ENCODE peak calls at places on chromosomes 2 and 18, in seven cellular contexts. I is A549, T is neural progenitor cell, X is GM12865, R is progenitor cell of endocrine pancreas, E is AG10803, S is Panc1. L is an unnamed sample.

GRCh38 chr18:61893971-61894750 is 1.4 kb upstream of the RNF152 start:
- DNase-seq in E (peak; percentile 77), X (peak; percentile 83), R (peak; percentile 72), S (no peak), T (peak; percentile 90), I (peak; percentile 14), L (peak; percentile 65)

GRCh38 chr2:17313261-17313660 is 205.0 kb downstream of the RAD51AP2 start:
- DNase-seq in R (no peak), I (no peak), E (no peak), X (no peak), S (no peak), T (no peak), L (no peak)

GRCh38 chr2:715847-716573 is 38.8 kb upstream of the TMEM18 start:
- DNase-seq in T (peak; percentile 62), R (no peak), S (no peak), I (peak; percentile 36), E (no peak), X (no peak), L (no peak)

GRCh38 chr2:232525796-232526195 is at the start of gene CHRND:
- DNase-seq in R (no peak), T (peak; percentile 55), X (no peak), S (no peak), E (no peak), I (no peak), L (peak; percentile 69)

GRCh38 chr18:53153281-53153680 is 813.3 kb downstream of the DCC start:
- DNase-seq in E (no peak), R (no peak), I (peak; percentile 6), X (peak; percentile 23), T (peak; percentile 44), S (no peak), L (peak; percentile 73)

GRCh38 chr2:228273159-228273558 is 91.7 kb upstream of the SPHKAP start:
- DNase-seq in E (no peak), I (no peak), T (no peak), X (no peak), S (no peak), R (no peak), L (no peak)

GRCh38 chr2:240293865-240294461 is 141.5 kb upstream of the GPC1 start:
- DNase-seq in T (peak; percentile 25), S (no peak), X (no peak), R (no peak), E (no peak), I (no peak), L (no peak)

GRCh38 chr2:148273158-148273691 is 252.3 kb downstream of the MBD5 start:
- DNase-seq in S (no peak), T (no peak), E (peak; percentile 57), X (no peak), R (no peak), I (peak; percentile 31), L (no peak)

GRCh38 chr2:203928849-203929248 is 7.7 kb upstream of the ICOS start:
- DNase-seq in I (no peak), E (no peak), T (no peak), S (no peak), R (no peak), X (no peak), L (no peak)

GRCh38 chr18:37524546-37525301 is 40.9 kb downstream of the CELF4 start:
- DNase-seq in X (no peak), E (no peak), T (peak; percentile 76), R (peak; percentile 22), I (no peak), S (no peak), L (peak; percentile 50)

GRCh38 chr18:3596324-3597158 is 146.6 kb downstream of the TGIF1 start:
- DNase-seq in T (peak; percentile 47), X (peak; percentile 81), R (no peak), S (no peak), I (peak; percentile 88), E (no peak), L (peak; percentile 24)

GRCh38 chr2:53724511-53724910 is 43.1 kb upstream of the CHAC2 start:
- DNase-seq in R (no peak), S (no peak), T (no peak), X (no peak), I (no peak), E (peak; percentile 76), L (no peak)

GRCh38 chr2:32377928-32378327 is 21.1 kb downstream of the BIRC6 start:
- DNase-seq in T (no peak), S (no peak), I (no peak), X (no peak), E (no peak), R (no peak), L (no peak)

GRCh38 chr2:112818094-112818902 is 18.3 kb downstream of the IL1B start:
- DNase-seq in E (no peak), S (no peak), I (peak; percentile 41), R (no peak), X (no peak), T (no peak), L (no peak)

GRCh38 chr2:180799141-180799540 is 181.3 kb upstream of the UBE2E3 start:
- DNase-seq in I (no peak), T (no peak), E (no peak), R (no peak), X (no peak), S (no peak), L (no peak)

GRCh38 chr18:50429207-50429948 is 54.5 kb downstream of the SKA1 start:
- DNase-seq in E (peak; percentile 9), I (peak; percentile 5), S (no peak), X (peak; percentile 15), R (no peak), T (peak; percentile 58), L (no peak)

GRCh38 chr2:121716126-121716525 is 20.5 kb downstream of the NIFK start:
- DNase-seq in E (no peak), X (no peak), S (no peak), T (no peak), R (no peak), I (no peak), L (no peak)

GRCh38 chr2:39216495-39217191 is 27.1 kb downstream of the CDKL4 start:
- DNase-seq in T (no peak), E (no peak), S (no peak), R (no peak), I (no peak), X (no peak), L (no peak)

GRCh38 chr2:37000273-37000780 is 34.0 kb upstream of the STRN start:
- DNase-seq in T (no peak), R (no peak), S (no peak), E (no peak), I (peak; percentile 22), X (no peak), L (no peak)

GRCh38 chr2:238456966-238457926 is 30.5 kb downstream of the ASB1 start:
- DNase-seq in I (no peak), T (no peak), R (no peak), S (no peak), E (no peak), X (no peak), L (no peak)

GRCh38 chr18:12326711-12327460 is 18.8 kb downstream of the TUBB6 start:
- DNase-seq in S (no peak), R (no peak), I (no peak), T (no peak), E (no peak), X (no peak), L (no peak)

GRCh38 chr2:89850481-89850880 is 1159.0 kb downstream of the RPIA start:
- DNase-seq in R (no peak), E (no peak), S (no peak), I (no peak), X (no peak), T (no peak), L (no peak)

GRCh38 chr18:2337552-2338141 is 233.7 kb downstream of the METTL4 start:
- DNase-seq in I (peak; percentile 29), T (peak; percentile 51), R (no peak), S (peak; percentile 17), E (peak; percentile 20), X (peak; percentile 67), L (peak; percentile 63)

GRCh38 chr2:182608181-182608845 is 107.7 kb upstream of the DNAJC10 start:
- DNase-seq in R (no peak), S (no peak), T (no peak), I (no peak), E (no peak), X (no peak), L (no peak)

GRCh38 chr2:200618590-200619021 is 32.8 kb downstream of the AOX1 start:
- DNase-seq in X (peak; percentile 4), R (no peak), S (no peak), I (peak; percentile 76), E (peak; percentile 85), T (peak; percentile 40), L (no peak)
- TF ChIP-seq CTCF in X (no peak), R (no peak), S (peak; percentile 63), I (peak; percentile 51), E (peak; percentile 62), T (peak; percentile 32), L (no peak)

GRCh38 chr2:128681351-128681906 is 362.8 kb upstream of the HS6ST1 start:
- DNase-seq in T (no peak), X (no peak), E (no peak), S (no peak), R (no peak), I (no peak), L (no peak)
- TF ChIP-seq CTCF in T (peak; percentile 19), X (peak; percentile 6), E (no peak), S (no peak), R (peak; percentile 36), I (no peak), L (no peak)

DNA sequence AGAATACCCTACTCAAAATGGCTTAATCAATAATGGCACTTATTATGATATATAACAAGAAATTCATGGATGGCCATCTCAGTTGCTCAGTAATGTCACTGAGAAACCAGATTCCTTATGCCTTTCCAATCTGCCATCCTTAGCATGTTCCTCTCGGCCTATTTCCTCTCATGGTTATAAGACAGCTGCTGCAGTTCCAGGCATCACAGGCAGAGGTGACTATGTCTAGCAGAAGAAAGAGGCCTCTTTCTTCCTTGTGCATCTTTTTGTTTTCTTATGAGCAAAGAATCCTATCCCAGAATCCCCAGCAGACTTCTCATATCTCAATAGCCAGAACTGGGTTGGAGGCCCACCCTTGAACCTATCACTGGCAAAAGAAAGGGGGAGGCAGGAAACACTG is 310.6 kb upstream of the SPRED2 start:
- DNase-seq in S (no peak), E (no peak), I (no peak), R (no peak), X (no peak), T (no peak), L (no peak)
- TF ChIP-seq CTCF in S (peak; percentile 17), E (no peak), I (no peak), R (no peak), X (no peak), T (no peak), L (no peak)

DNA sequence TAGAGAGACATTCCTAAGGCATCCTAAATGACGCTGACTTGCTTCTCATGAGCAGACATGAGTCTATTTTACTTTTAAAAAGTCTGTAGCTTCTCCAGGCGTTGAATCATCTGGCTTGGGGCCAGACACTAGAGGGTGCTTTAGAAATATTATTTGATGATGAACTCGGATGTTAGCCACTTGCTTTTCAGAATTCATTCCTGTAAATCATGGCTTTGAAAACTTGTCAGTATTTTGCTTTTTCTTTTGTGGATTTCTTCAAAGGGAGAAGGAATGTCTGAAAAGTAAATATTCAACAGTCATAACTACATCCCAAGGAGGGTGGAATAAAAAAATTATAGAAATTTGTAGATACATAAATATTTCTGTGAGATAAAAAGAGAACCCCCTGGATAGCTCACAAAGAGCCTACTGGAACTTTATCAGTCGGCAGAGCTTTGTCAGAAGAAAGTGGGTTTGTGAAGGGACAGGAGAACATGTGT is 370.8 kb downstream of the OSR1 start:
- DNase-seq in I (peak; percentile 84), T (no peak), X (no peak), S (peak; percentile 43), R (no peak), E (peak; percentile 93), L (no peak)
- TF ChIP-seq CTCF in I (peak; percentile 54), T (no peak), X (no peak), S (no peak), R (no peak), E (peak; percentile 46), L (no peak)

GRCh38 chr18:49250819-49251388 is 209.5 kb downstream of the DYM start:
- DNase-seq in T (peak; percentile 34), R (no peak), X (peak; percentile 18), S (no peak), E (peak; percentile 29), I (peak; percentile 16), L (no peak)
- TF ChIP-seq CTCF in T (peak; percentile 67), R (peak; percentile 50), X (peak; percentile 27), S (peak; percentile 64), E (peak; percentile 64), I (peak; percentile 51), L (no peak)

L was measured in glutamatergic neuron.